ENCODE peak calls at places on chromosomes 4 and X, in seven cellular contexts. G is kidney, C is AG04450, X is fibroblast of lung, J is A549, Y is upper lobe of right lung, S is WERI-Rb-1. W is an unnamed sample.

GRCh38 chr4:67660418-67660817 is 40.5 kb downstream of the UBA6 start:
- DNase-seq in G (no peak), C (no peak), X (no peak), J (no peak), Y (no peak), S (no peak), W (no peak)

GRCh38 chr4:20284990-20285389 is 33.3 kb downstream of the SLIT2 start:
- DNase-seq in G (no peak), C (no peak), X (peak), J (no peak), Y (no peak), S (no peak), W (no peak)

GRCh38 chr4:164716901-164717300 is 37.0 kb upstream of the SMIM31 start:
- DNase-seq in G (no peak), C (no peak), X (no peak), J (peak), Y (no peak), S (no peak), W (no peak)

GRCh38 chr4:137640156-137640837 is 108.0 kb upstream of the PCDH18 start:
- DNase-seq in G (no peak), C (no peak), X (no peak), J (no peak), Y (no peak), S (no peak), W (no peak)

GRCh38 chrX:134172588-134173259 is 64.3 kb upstream of the CCDC160 start:
- DNase-seq in G (peak), C (no peak), X (no peak), J (peak), Y (peak), S (no peak), W (peak)

GRCh38 chrX:82627568-82627967 is 880.5 kb upstream of the POU3F4 start:
- DNase-seq in G (no peak), C (no peak), X (no peak), J (no peak), Y (no peak), S (no peak), W (no peak)

GRCh38 chrX:50697691-50698090 is 116.3 kb downstream of the SHROOM4 start:
- DNase-seq in G (no peak), C (peak), X (peak), J (no peak), Y (no peak), S (no peak), W (no peak)

GRCh38 chrX:33808636-33809035 is 323.5 kb downstream of the FAM47A start:
- DNase-seq in G (no peak), C (no peak), X (no peak), J (no peak), Y (no peak), S (no peak), W (no peak)

GRCh38 chr4:87235020-87235671 is 14.7 kb upstream of the KLHL8 start:
- DNase-seq in G (no peak), C (no peak), X (peak), J (no peak), Y (no peak), S (no peak), W (no peak)

GRCh38 chr4:70544279-70544870 is 26.0 kb downstream of the AMTN start:
- DNase-seq in G (no peak), C (no peak), X (peak), J (no peak), Y (no peak), S (no peak), W (no peak)

GRCh38 chr4:168711197-168712120 is 214.6 kb downstream of the PALLD start:
- DNase-seq in G (no peak), C (no peak), X (peak), J (no peak), Y (no peak), S (peak), W (no peak)

GRCh38 chr4:147831452-147832192 is 99.7 kb downstream of the ARHGAP10 start:
- DNase-seq in G (no peak), C (no peak), X (peak), J (peak), Y (no peak), S (no peak), W (no peak)

GRCh38 chr4:190019023-190019858 is 7.8 kb downstream of the FRG2 start:
- DNase-seq in G (peak), C (no peak), X (no peak), J (no peak), Y (no peak), S (no peak), W (no peak)

DNA sequence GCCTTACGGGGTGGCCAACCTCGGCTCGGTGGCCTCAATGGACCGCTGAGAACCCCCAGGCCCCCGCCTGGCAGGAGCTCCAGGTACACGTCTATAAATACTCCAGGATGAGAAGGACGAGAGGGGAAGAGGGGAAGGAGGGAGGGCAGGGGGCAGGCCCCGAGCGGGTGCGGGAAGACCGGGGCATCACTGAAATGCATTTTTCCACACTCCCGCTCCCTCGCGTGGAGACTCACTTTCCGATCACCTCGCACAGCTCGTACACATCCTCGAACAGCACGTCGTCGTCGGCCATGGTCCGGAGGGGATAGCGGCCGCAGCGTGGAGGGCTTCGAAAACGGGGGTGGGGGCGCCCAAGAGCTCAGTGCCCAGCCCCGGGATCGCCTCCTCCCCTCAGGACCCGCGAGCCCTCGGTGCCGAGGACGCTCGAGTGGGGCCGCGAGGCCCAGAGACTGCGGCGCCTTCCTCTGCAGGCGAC is 621 bp downstream of the CASK start:
- DNase-seq in G (peak), C (no peak), X (peak), J (peak), Y (peak), S (peak), W (peak)
- H3K27ac ChIP-seq in G (no peak), C (no peak), X (peak), J (peak), Y (peak), S (peak), W (peak)

GRCh38 chr4:144582105-144582850 is 63.7 kb upstream of the HHIP start:
- DNase-seq in G (no peak), C (no peak), X (peak), J (peak), Y (no peak), S (no peak), W (no peak)
- H3K27ac ChIP-seq in G (no peak), C (no peak), X (no peak), J (peak), Y (no peak), S (no peak), W (no peak)

DNA sequence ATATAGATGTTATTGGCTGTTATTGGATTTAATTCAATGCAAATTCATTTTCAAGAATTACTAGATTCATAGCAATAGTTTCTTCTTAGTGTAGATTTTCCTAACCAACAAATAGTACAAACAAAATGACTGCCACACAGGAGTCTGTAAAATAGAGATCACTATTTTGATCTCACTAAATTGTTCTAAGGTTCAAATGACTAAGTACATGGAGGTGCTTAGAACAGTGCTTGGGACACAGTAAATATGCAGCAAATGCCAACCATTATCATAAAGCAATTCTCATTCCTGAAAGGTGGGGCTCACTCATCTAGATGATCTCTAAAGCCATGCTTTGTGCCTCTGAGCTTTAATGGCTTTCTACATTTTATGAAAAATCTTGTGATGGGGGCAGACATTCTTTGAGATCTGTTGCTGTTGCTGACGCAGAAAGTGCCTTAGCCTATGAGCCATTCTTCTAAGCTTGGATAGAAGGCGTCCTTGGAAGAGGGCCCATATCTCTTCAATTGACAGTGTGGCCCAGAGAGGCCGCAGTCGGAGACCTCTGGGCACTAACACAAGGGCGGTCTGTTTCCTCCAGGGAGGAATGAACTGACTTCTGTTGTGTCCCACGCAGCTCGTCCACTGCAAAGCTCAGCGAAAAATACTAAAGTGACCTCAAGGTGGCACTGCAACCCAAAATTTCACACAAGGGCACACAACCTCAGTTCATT is 23.6 kb downstream of the TLR10 start:
- DNase-seq in G (peak), C (peak), X (peak), J (peak), Y (no peak), S (peak), W (peak)
- H3K27ac ChIP-seq in G (no peak), C (no peak), X (no peak), J (no peak), Y (no peak), S (no peak), W (no peak)

DNA sequence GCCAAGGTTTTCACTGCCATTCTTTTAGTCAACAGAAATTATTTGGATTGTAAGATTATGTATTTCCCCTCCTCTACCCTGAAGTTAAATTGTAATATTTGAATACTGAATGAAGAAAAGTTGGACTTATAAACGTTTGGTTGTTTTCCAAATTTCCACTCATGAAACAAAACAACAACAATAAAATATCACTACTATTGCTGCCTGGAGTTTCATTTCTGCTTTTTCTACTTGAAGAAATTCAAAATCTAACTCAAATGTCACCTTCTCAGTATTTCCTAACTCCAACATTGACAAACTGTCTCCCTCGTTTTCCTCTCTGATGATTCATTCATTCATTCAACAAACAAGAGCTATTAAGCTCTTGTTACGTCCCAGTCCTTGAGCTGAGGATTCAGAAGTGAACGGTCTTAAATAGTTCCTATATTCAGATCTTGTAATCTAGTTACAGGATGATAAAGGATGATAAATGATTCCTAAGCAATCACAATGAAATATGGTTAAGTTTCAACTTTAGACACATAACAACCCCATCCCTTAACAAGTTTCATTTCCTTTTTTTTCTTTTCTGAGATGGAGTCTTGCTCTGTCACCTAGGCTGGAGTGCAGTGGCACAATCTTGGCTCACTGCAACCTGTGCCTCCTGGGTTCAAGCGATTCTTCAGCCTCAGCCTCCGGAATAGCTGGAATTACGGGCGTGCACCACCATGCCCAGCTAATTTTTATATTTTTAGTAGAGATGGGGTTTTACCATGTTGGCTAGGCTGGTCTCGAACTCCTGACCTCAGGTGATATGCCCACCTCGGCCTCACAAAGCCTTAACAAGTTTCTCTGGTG is 1.7 kb downstream of the SLC9B2 start:
- DNase-seq in G (no peak), C (no peak), X (peak), J (peak), Y (no peak), S (no peak), W (no peak)
- H3K27ac ChIP-seq in G (no peak), C (no peak), X (peak), J (no peak), Y (no peak), S (no peak), W (no peak)

DNA sequence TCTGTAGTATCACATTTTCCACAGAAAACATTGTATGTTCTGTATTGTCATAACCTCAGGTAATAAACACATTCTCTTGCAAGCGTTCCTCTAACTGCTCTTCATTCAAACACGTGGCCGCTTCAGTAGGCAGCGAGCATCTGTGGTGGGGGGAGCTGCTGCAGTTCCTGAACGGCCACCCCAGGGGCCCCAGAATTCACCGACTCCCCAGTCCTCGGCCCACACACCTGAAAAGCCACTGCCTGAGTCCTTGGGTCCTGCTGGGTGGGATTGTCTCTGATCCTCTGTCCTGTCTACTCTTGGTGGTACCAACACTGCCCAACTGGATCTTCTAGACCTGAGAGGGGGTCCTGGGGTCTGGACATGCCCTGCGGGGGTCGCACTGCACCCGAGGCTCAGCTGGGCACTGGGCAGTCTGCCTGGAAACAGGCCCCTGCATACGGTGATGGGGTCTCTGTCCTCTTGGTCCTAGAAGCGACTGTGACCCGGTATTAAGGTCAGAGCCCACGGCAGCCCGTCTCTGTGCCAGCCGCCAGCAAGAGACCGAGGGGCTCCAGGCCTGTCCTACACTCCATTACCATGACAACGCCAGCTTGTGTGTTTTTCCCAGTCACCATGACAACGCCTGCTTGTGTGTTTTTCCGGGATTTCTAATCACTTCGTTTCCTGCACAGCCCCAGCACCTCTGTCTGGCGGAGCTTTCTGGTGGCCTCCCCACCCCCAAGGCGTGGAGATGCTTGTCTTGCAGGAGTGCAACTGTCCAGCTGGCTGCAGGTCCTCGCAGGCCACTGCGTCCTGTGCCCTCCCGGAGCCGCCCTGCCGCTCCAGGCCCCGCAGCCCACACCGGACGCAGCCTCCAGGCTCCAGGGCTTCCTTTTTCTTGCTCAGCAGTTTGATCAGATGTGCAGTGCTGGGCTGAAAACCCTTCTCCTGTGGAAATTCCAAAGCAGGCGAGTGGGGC is 16.0 kb downstream of the CTBP1 start:
- DNase-seq in G (peak), C (no peak), X (peak), J (no peak), Y (no peak), S (no peak), W (no peak)
- H3K27ac ChIP-seq in G (peak), C (no peak), X (peak), J (no peak), Y (peak), S (no peak), W (no peak)

GRCh38 chrX:69504626-69505612 is 793 bp downstream of the NALF2 start:
- DNase-seq in G (no peak), C (no peak), X (no peak), J (no peak), Y (no peak), S (no peak), W (no peak)
- H3K27ac ChIP-seq in G (no peak), C (no peak), X (no peak), J (peak), Y (no peak), S (peak), W (no peak)

DNA sequence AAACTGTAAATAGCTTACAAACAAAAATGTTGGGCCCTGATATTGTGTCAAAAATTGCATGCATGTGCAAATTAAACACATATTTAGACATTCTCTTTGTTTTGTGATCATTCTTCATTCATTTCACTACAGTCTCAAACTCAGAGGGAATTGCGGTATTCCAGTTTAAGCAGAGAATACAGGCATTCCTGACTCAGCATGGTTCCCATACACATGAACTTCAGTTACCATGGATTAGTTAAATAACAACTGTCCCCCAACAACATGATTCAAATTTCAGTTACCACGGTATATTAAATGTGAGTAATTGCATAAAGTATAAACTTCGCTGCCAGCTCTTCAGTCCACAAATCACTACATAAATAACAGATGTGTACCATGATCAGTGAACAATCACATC is 139.0 kb upstream of the SMARCAD1 start:
- DNase-seq in G (no peak), C (no peak), X (no peak), J (no peak), Y (no peak), S (no peak), W (no peak)
- H3K27ac ChIP-seq in G (no peak), C (no peak), X (no peak), J (no peak), Y (no peak), S (no peak), W (no peak)

GRCh38 chr4:108144451-108144850 is 24.3 kb downstream of the LEF1 start:
- DNase-seq in G (no peak), C (no peak), X (no peak), J (no peak), Y (no peak), S (no peak), W (no peak)
- H3K27ac ChIP-seq in G (no peak), C (no peak), X (no peak), J (no peak), Y (no peak), S (no peak), W (no peak)

GRCh38 chr4:61200991-61201526 is 933 bp downstream of the ADGRL3 start:
- DNase-seq in G (peak), C (no peak), X (peak), J (no peak), Y (no peak), S (peak), W (no peak)

GRCh38 chr4:61201562-61202099 is 1.5 kb downstream of the ADGRL3 start:
- DNase-seq in G (no peak), C (no peak), X (peak), J (no peak), Y (no peak), S (peak), W (no peak)

GRCh38 chr4:61202638-61203495 is 2.7 kb downstream of the ADGRL3 start:
- DNase-seq in G (no peak), C (no peak), X (peak), J (no peak), Y (no peak), S (peak), W (no peak)

GRCh38 chr4:61200195-61200990 is at the start of gene ADGRL3:
- DNase-seq in G (peak), C (no peak), X (peak), J (no peak), Y (no peak), S (peak), W (no peak)

GRCh38 chr4:61202100-61202637 is 2.0 kb downstream of the ADGRL3 start:
- DNase-seq in G (peak), C (no peak), X (peak), J (no peak), Y (no peak), S (peak), W (no peak)
- H3K27ac ChIP-seq in G (no peak), C (no peak), X (no peak), J (no peak), Y (no peak), S (no peak), W (no peak)

W was measured in CD4-positive, alpha-beta memory T cell.